ENCODE peak calls at places on chromosomes 12 and 14, in eight cellular contexts. K, N, Z, M, J, F, I and D are unnamed samples.

GRCh38 chr12:102756564-102756963 is 160.5 kb downstream of the PAH start:
- DNase-seq in K (no peak), N (no peak), Z (no peak), M (no peak), J (no peak), F (peak; percentile 66), I (no peak), D (no peak)

GRCh38 chr14:36238666-36239363 is 62.3 kb upstream of the PTCSC3 start:
- DNase-seq in K (no peak), N (peak; percentile 76), Z (no peak), M (no peak), J (peak; percentile 99), F (no peak), I (no peak), D (no peak)

GRCh38 chr12:51521554-51522276 is 69.3 kb upstream of the SCN8A start:
- DNase-seq in K (no peak), N (no peak), Z (no peak), M (no peak), J (peak; percentile 19), F (no peak), I (no peak), D (no peak)

GRCh38 chr14:100092832-100093231 is 27.6 kb downstream of the EVL start:
- DNase-seq in K (no peak), N (no peak), Z (no peak), M (no peak), J (peak; percentile 68), F (no peak), I (no peak), D (no peak)

GRCh38 chr14:103343905-103344797 is 10.1 kb downstream of the EIF5 start:
- DNase-seq in K (no peak), N (no peak), Z (no peak), M (no peak), J (no peak), F (no peak), I (no peak), D (no peak)

GRCh38 chr12:11656550-11656949 is 7.1 kb downstream of the ETV6 start:
- DNase-seq in K (no peak), N (no peak), Z (no peak), M (no peak), J (peak; percentile 78), F (no peak), I (no peak), D (no peak)

GRCh38 chr12:109053382-109054123 is 1.2 kb downstream of the USP30 start:
- DNase-seq in K (no peak), N (no peak), Z (no peak), M (no peak), J (no peak), F (no peak), I (peak; percentile 4), D (no peak)

GRCh38 chr14:29798078-29798477 is 129.6 kb downstream of the PRKD1 start:
- DNase-seq in K (no peak), N (no peak), Z (no peak), M (no peak), J (no peak), F (no peak), I (no peak), D (no peak)

GRCh38 chr14:100334904-100335303 is 11.8 kb downstream of the SLC25A47 start:
- DNase-seq in K (no peak), N (no peak), Z (no peak), M (no peak), J (no peak), F (peak; percentile 55), I (no peak), D (no peak)

GRCh38 chr14:30017370-30017993 is 89.8 kb upstream of the PRKD1 start:
- DNase-seq in K (no peak), N (no peak), Z (no peak), M (no peak), J (no peak), F (no peak), I (no peak), D (no peak)

GRCh38 chr12:75908961-75909699 is 122.4 kb downstream of the PHLDA1 start:
- DNase-seq in K (no peak), N (no peak), Z (no peak), M (peak; percentile 9), J (peak; percentile 33), F (peak; percentile 71), I (no peak), D (no peak)

GRCh38 chr12:119302334-119303132 is 32.0 kb upstream of the CCDC60 start:
- DNase-seq in K (no peak), N (no peak), Z (no peak), M (no peak), J (no peak), F (no peak), I (no peak), D (peak; percentile 30)

GRCh38 chr12:122834229-122834920 is 882 bp upstream of the HIP1R start:
- DNase-seq in K (peak; percentile 56), N (no peak), Z (peak; percentile 68), M (peak; percentile 80), J (peak; percentile 50), F (peak; percentile 75), I (no peak), D (peak; percentile 40)

GRCh38 chr14:23297096-23297495 is 5.6 kb downstream of the PPP1R3E start:
- DNase-seq in K (no peak), N (no peak), Z (no peak), M (no peak), J (no peak), F (no peak), I (no peak), D (no peak)

GRCh38 chr12:48198619-48198973 is 4.5 kb downstream of the OR10AD1 start:
- DNase-seq in K (no peak), N (no peak), Z (peak; percentile 8), M (no peak), J (peak; percentile 26), F (peak; percentile 74), I (peak; percentile 25), D (no peak)

GRCh38 chr12:67457799-67458680 is 188.9 kb downstream of the CAND1 start:
- DNase-seq in K (no peak), N (no peak), Z (no peak), M (no peak), J (peak; percentile 50), F (no peak), I (no peak), D (no peak)

GRCh38 chr12:67456281-67456918 is 187.2 kb downstream of the CAND1 start:
- DNase-seq in K (no peak), N (peak; percentile 30), Z (no peak), M (no peak), J (peak; percentile 56), F (no peak), I (no peak), D (no peak)

GRCh38 chr12:67455236-67455635 is 186.1 kb downstream of the CAND1 start:
- DNase-seq in K (no peak), N (no peak), Z (no peak), M (no peak), J (no peak), F (no peak), I (no peak), D (no peak)

GRCh38 chr12:67459173-67459572 is 189.4 kb upstream of the DYRK2 start:
- DNase-seq in K (no peak), N (no peak), Z (no peak), M (no peak), J (no peak), F (no peak), I (no peak), D (no peak)

GRCh38 chr12:67457136-67457535 is 188.0 kb downstream of the CAND1 start:
- DNase-seq in K (no peak), N (no peak), Z (no peak), M (no peak), J (no peak), F (no peak), I (no peak), D (no peak)
- TF ChIP-seq CTCF in K (no peak), N (no peak), Z (no peak), M (no peak), J (no peak), F (no peak), I (no peak), D (no peak)

GRCh38 chr12:67593041-67593870 is 55.3 kb upstream of the DYRK2 start:
- DNase-seq in K (no peak), N (peak; percentile 46), Z (peak; percentile 92), M (no peak), J (peak; percentile 94), F (no peak), I (no peak), D (peak; percentile 31)
- TF ChIP-seq CTCF in K (no peak), N (no peak), Z (no peak), M (no peak), J (no peak), F (no peak), I (no peak), D (no peak)

DNA sequence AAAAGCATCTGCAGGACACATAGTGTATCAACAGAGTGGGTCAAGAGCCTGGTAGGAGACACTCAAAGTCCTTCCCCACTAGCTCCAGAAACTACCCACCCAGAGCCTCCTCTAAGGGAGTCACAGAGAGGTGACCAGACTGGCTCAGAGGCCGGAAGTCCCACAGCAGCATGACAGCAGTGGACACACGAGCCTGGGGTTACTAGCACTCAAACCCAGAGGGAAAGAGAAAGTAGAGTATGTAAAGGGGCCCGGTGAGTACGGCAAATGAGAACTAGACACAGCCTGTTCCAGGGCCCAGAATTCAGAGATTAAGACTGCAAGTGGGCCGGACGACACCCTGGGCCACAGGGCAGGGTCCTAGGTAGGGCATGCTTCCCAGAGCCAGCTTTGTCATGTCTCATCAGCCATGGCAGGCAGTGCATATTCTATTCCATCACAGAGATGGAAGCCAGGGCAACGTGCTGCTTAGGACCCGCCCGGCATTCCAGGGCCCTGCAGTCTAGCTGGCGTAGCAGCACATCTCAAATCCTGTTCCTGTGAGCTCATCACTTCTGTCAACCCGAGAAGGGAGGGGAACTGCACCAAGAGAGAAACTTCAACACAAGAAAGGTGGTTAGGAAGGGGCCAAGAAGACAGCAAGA is 4.2 kb downstream of the IFFO1 start:
- DNase-seq in K (no peak), N (no peak), Z (no peak), M (no peak), J (peak; percentile 77), F (no peak), I (no peak), D (no peak)
- TF ChIP-seq CTCF in K (no peak), N (no peak), Z (no peak), M (no peak), J (no peak), F (no peak), I (no peak), D (no peak)

GRCh38 chr12:63353559-63353958 is 202.6 kb upstream of the AVPR1A start:
- DNase-seq in K (no peak), N (no peak), Z (no peak), M (no peak), J (peak; percentile 70), F (no peak), I (no peak), D (no peak)
- TF ChIP-seq CTCF in K (peak; percentile 25), N (no peak), Z (peak; percentile 32), M (peak; percentile 28), J (peak; percentile 8), F (no peak), I (no peak), D (no peak)

DNA sequence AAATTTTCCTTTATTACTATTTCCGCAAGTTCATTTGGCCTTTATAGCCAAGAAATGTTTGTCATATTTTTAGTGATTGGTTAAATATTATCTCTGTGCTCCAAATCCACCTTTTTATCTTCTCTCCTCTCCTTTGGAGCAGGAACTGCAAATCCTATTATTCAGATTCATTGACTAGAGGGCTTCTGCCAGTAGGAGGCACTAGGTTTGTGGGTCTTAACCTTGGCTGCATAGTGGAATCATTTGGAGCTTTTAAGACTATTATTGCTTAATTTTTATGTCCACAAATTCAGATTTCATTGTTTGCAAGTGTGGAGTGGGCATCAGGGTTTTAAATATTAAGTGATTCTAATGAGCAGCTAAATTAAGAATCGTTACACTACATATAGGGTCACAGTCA is 75.3 kb upstream of the SYT10 start:
- DNase-seq in K (no peak), N (no peak), Z (no peak), M (no peak), J (peak; percentile 17), F (no peak), I (no peak), D (no peak)
- TF ChIP-seq CTCF in K (peak; percentile 39), N (no peak), Z (no peak), M (peak; percentile 14), J (peak; percentile 15), F (no peak), I (no peak), D (peak; percentile 35)